ENCODE peak calls at places on chromosomes 16 and 17, in ten cellular contexts. S, R, N, C, H, Q, A, P, L and Z are unnamed samples.
A peak's percentile ranks its signal among the peaks of the same experiment; 100 is the strongest.

GRCh38 chr16:28264656-28265055 is 27.7 kb upstream of the SBK1 start:
- DNase-seq in N (no peak), C (no peak), P (no peak), L (peak; percentile 24), S (peak; percentile 28), H (no peak), R (peak; percentile 66), A (no peak), Q (no peak), Z (peak; percentile 23)

GRCh38 chr17:73770115-73770848 is 126.0 kb upstream of the SDK2 start:
- DNase-seq in R (peak; percentile 44), H (no peak), N (no peak), C (no peak), P (no peak), Q (peak; percentile 90), A (no peak), S (peak; percentile 68), L (peak; percentile 53), Z (peak; percentile 84)

GRCh38 chr17:38967290-38967738 is at the start of gene FBXO47:
- DNase-seq in L (no peak), H (peak; percentile 95), C (peak; percentile 82), A (peak; percentile 67), N (peak; percentile 56), Q (no peak), P (no peak), S (peak; percentile 86), R (peak; percentile 94), Z (peak; percentile 62)

GRCh38 chr17:16406742-16407674 is 8.4 kb upstream of the TRPV2 start:
- DNase-seq in S (peak; percentile 36), R (no peak), N (peak; percentile 59), A (no peak), H (peak; percentile 77), C (no peak), P (no peak), Q (no peak), L (no peak), Z (no peak)

GRCh38 chr17:36740157-36740556 is 138.8 kb downstream of the MRM1 start:
- DNase-seq in L (no peak), C (no peak), N (no peak), P (no peak), S (no peak), R (no peak), H (peak; percentile 17), Q (no peak), A (no peak), Z (no peak)

GRCh38 chr17:41498276-41498675 is 7.1 kb downstream of the KRT13 start:
- DNase-seq in L (no peak), H (no peak), R (peak; percentile 32), C (no peak), N (no peak), P (no peak), Q (no peak), A (no peak), S (no peak), Z (peak; percentile 18)

GRCh38 chr17:66995944-66996343 is 31.4 kb downstream of the CACNG4 start:
- DNase-seq in P (no peak), H (no peak), S (no peak), L (no peak), A (no peak), N (no peak), R (no peak), Q (no peak), C (no peak), Z (no peak)

GRCh38 chr17:39400547-39401411 is 647 bp downstream of the FBXL20 start:
- DNase-seq in C (peak; percentile 27), Q (no peak), A (peak; percentile 10), R (peak; percentile 26), N (no peak), P (no peak), H (no peak), S (no peak), L (no peak), Z (no peak)

GRCh38 chr17:54544239-54544638 is 356.4 kb upstream of the TOM1L1 start:
- DNase-seq in N (peak; percentile 8), L (no peak), C (no peak), A (no peak), Q (no peak), H (no peak), S (no peak), P (no peak), R (no peak), Z (no peak)

GRCh38 chr16:13189250-13189649 is 287.9 kb downstream of the SHISA9 start:
- DNase-seq in L (no peak), C (no peak), N (no peak), P (no peak), H (no peak), S (no peak), R (no peak), Q (no peak), A (no peak), Z (no peak)

GRCh38 chr17:19726615-19727376 is 10.4 kb upstream of the SLC47A2 start:
- DNase-seq in C (no peak), L (no peak), R (no peak), H (no peak), P (no peak), S (no peak), Q (no peak), N (no peak), A (no peak), Z (no peak)

GRCh38 chr16:11414815-11415775 is 69.8 kb downstream of the RMI2 start:
- DNase-seq in C (no peak), N (no peak), L (no peak), Q (no peak), R (no peak), P (no peak), S (no peak), H (peak; percentile 53), A (no peak), Z (no peak)

GRCh38 chr16:66961065-66961744 is at the start of gene CES3:
- DNase-seq in L (peak; percentile 43), S (no peak), R (peak; percentile 71), A (peak; percentile 34), C (peak; percentile 55), H (no peak), Q (peak; percentile 48), N (peak; percentile 83), P (no peak), Z (peak; percentile 57)

GRCh38 chr16:31200821-31201510 is 1.6 kb downstream of the PYCARD start:
- DNase-seq in C (peak; percentile 50), H (no peak), P (no peak), N (no peak), S (no peak), L (no peak), R (peak; percentile 41), A (peak; percentile 33), Q (no peak), Z (no peak)

GRCh38 chr16:74107795-74108610 is 188.6 kb upstream of the PSMD7 start:
- DNase-seq in Q (peak; percentile 15), P (no peak), L (no peak), S (no peak), C (peak; percentile 21), R (peak; percentile 65), A (no peak), N (peak; percentile 81), H (no peak), Z (peak; percentile 5)

GRCh38 chr17:61490540-61490975 is 38.3 kb downstream of the TBX4 start:
- DNase-seq in S (no peak), L (no peak), C (no peak), H (peak; percentile 37), Q (no peak), A (no peak), R (peak; percentile 93), P (peak; percentile 64), N (no peak), Z (no peak)

GRCh38 chr16:70590722-70591438 is 55.5 kb upstream of the IL34 start:
- DNase-seq in A (no peak), H (no peak), R (no peak), S (no peak), P (no peak), Q (no peak), N (no peak), C (no peak), L (no peak), Z (no peak)

GRCh38 chr17:78416791-78417530 is 38.5 kb downstream of the PGS1 start:
- DNase-seq in S (no peak), C (no peak), R (no peak), P (no peak), Q (no peak), H (peak; percentile 81), L (no peak), N (no peak), A (no peak), Z (peak; percentile 45)

GRCh38 chr16:88472637-88473205 is 19.6 kb downstream of the ZFPM1 start:
- DNase-seq in L (no peak), Q (no peak), S (no peak), P (no peak), N (no peak), C (no peak), A (no peak), H (no peak), R (no peak), Z (no peak)

GRCh38 chr17:37458805-37459204 is 30.9 kb upstream of the DUSP14 start:
- DNase-seq in S (no peak), L (no peak), H (no peak), P (no peak), R (peak; percentile 14), A (no peak), C (no peak), N (no peak), Q (no peak), Z (no peak)